ENCODE peak calls at places on chromosomes 11 and 22, in four cellular contexts. W is ovary, D is A549, Q is tibial nerve. B is an unnamed sample.

GRCh38 chr22:38613588-38613987 is 42.6 kb downstream of the FAM227A start:
- DNase-seq in W (no peak), D (no peak), Q (no peak), B (no peak)

GRCh38 chr22:26170112-26170492 is 840 bp downstream of the SEZ6L start:
- DNase-seq in W (no peak), D (no peak), Q (no peak), B (no peak)

GRCh38 chr11:129589190-129589589 is 213.5 kb downstream of the BARX2 start:
- DNase-seq in W (no peak), D (no peak), Q (no peak), B (no peak)

GRCh38 chr11:66864172-66864901 is 7.5 kb downstream of the LRFN4 start:
- DNase-seq in W (no peak), D (no peak), Q (no peak), B (no peak)

GRCh38 chr11:68584097-68584496 is 100.2 kb upstream of the GAL start:
- DNase-seq in W (peak; percentile 41), D (peak; percentile 30), Q (peak; percentile 21), B (peak; percentile 55)

GRCh38 chr11:26649884-26650283 is 72.0 kb downstream of the SLC5A12 start:
- DNase-seq in W (no peak), D (peak; percentile 55), Q (peak; percentile 69), B (peak; percentile 41)

GRCh38 chr11:60625262-60625661 is 74.2 kb upstream of the MS4A8 start:
- DNase-seq in W (no peak), D (no peak), Q (peak; percentile 6), B (peak; percentile 14)

GRCh38 chr11:110250168-110250567 is 46.2 kb downstream of the RDX start:
- DNase-seq in W (no peak), D (no peak), Q (no peak), B (no peak)

GRCh38 chr11:3159296-3160190 is 5.6 kb downstream of the OSBPL5 start:
- DNase-seq in W (peak; percentile 78), D (no peak), Q (peak; percentile 65), B (no peak)

GRCh38 chr22:40270748-40271373 is 75.4 kb upstream of the ADSL start:
- DNase-seq in W (no peak), D (no peak), Q (no peak), B (no peak)

GRCh38 chr11:40118780-40119179 is 1340.7 kb downstream of the LRRC4C start:
- DNase-seq in W (no peak), D (no peak), Q (no peak), B (no peak)

GRCh38 chr11:68990995-68991780 is 10.4 kb upstream of the MRGPRD start:
- DNase-seq in W (no peak), D (no peak), Q (no peak), B (no peak)

GRCh38 chr11:128776434-128777284 is 82.8 kb downstream of the FLI1 start:
- DNase-seq in W (peak; percentile 58), D (peak; percentile 41), Q (no peak), B (peak; percentile 87)

GRCh38 chr11:123241874-123242538 is 47.0 kb upstream of the CLMP start:
- DNase-seq in W (no peak), D (no peak), Q (no peak), B (no peak)

GRCh38 chr22:27057717-27058116 is 400.3 kb downstream of the MIAT start:
- DNase-seq in W (no peak), D (no peak), Q (no peak), B (no peak)

GRCh38 chr11:121372671-121373429 is 79.3 kb upstream of the SORL1 start:
- DNase-seq in W (no peak), D (no peak), Q (no peak), B (no peak)

GRCh38 chr22:29426476-29426875 is 11.9 kb upstream of the RFPL1 start:
- DNase-seq in W (no peak), D (no peak), Q (no peak), B (no peak)

GRCh38 chr22:46575915-46576555 is 38.6 kb upstream of the CELSR1 start:
- DNase-seq in W (no peak), D (no peak), Q (no peak), B (no peak)

GRCh38 chr22:27116295-27116694 is 458.9 kb downstream of the MIAT start:
- DNase-seq in W (no peak), D (no peak), Q (no peak), B (no peak)

GRCh38 chr11:109984634-109985289 is 108.4 kb upstream of the ZC3H12C start:
- DNase-seq in W (no peak), D (no peak), Q (no peak), B (no peak)

GRCh38 chr11:131464024-131464423 is 93.6 kb downstream of the NTM start:
- DNase-seq in W (no peak), D (no peak), Q (no peak), B (no peak)

GRCh38 chr11:27471588-27472397 is 797 bp downstream of the LGR4 start:
- DNase-seq in W (peak; percentile 59), D (no peak), Q (peak; percentile 18), B (peak; percentile 81)

GRCh38 chr11:130442728-130443127 is 5.7 kb upstream of the ADAMTS15 start:
- DNase-seq in W (no peak), D (no peak), Q (no peak), B (no peak)

GRCh38 chr11:33893711-33894401 is 2.0 kb upstream of the LMO2 start:
- DNase-seq in W (no peak), D (no peak), Q (no peak), B (no peak)

GRCh38 chr11:132048040-132048439 is 677.6 kb downstream of the NTM start:
- DNase-seq in W (no peak), D (no peak), Q (no peak), B (no peak)

GRCh38 chr11:2563216-2564007 is 118.6 kb downstream of the KCNQ1 start:
- DNase-seq in W (peak; percentile 23), D (no peak), Q (no peak), B (no peak)

GRCh38 chr22:27168681-27169080 is 511.3 kb downstream of the MIAT start:
- DNase-seq in W (no peak), D (no peak), Q (no peak), B (no peak)

GRCh38 chr22:40215266-40215665 is 37.5 kb downstream of the TNRC6B start:
- DNase-seq in W (no peak), D (no peak), Q (no peak), B (no peak)

GRCh38 chr11:79971255-79971654 is 530.4 kb upstream of the TENM4 start:
- DNase-seq in W (no peak), D (no peak), Q (no peak), B (no peak)

GRCh38 chr11:76700177-76701100 is 29.9 kb upstream of the LRRC32 start:
- DNase-seq in W (peak; percentile 52), D (peak; percentile 74), Q (peak; percentile 24), B (peak; percentile 57)
- TF ChIP-seq EP300 in W (no peak), D (peak; percentile 67), Q (no peak), B (peak; percentile 77)

GRCh38 chr11:10747733-10748132 is 3.3 kb upstream of the CTR9 start:
- DNase-seq in W (no peak), D (no peak), Q (no peak), B (no peak)

GRCh38 chr11:10743354-10744035 is 7.6 kb upstream of the CTR9 start:
- DNase-seq in W (no peak), D (no peak), Q (no peak), B (no peak)

GRCh38 chr11:10744206-10744605 is 6.8 kb upstream of the CTR9 start:
- DNase-seq in W (no peak), D (no peak), Q (no peak), B (no peak)

GRCh38 chr11:10746871-10747270 is 4.2 kb upstream of the CTR9 start:
- DNase-seq in W (no peak), D (no peak), Q (no peak), B (no peak)

DNA sequence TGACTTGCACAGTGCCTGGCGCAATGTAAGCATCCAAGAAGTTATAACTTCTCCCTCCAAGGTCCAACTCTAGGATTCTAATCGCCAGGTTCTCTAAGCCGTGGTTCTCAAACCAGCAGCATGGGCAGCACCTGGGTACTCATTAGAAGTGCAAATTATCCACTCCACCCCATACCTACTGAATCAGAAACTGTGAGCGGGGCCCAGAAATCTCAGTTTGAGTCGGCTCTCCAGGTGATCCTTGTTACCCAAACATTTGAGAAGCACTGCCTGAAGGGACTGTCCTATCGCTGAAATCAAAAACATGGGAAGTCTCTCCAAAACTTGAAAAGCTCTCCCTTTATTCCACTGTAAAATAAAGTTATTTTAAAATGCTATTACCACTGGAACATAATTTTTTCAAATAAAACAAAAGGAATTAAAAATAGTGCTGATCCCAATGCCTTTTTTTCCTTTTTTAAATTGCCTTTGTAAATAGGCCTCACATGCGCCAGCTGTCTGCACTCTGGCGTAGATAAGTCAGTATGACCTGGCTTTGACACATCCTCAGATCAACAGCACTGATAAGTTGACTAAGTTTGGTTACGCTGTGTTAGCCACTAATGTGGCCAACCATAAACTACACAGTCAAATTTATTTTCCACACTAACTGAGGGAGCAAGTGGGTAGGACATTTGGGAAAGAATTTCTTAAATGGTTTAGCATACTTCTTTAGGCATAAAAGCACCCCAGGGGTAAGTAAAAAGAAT is 8.4 kb upstream of the CTR9 start:
- DNase-seq in W (no peak), D (no peak), Q (no peak), B (peak; percentile 57)
- TF ChIP-seq EP300 in W (no peak), D (no peak), Q (no peak), B (peak; percentile 74)

GRCh38 chr11:120126543-120126942 is 11.4 kb downstream of the TRIM29 start:
- DNase-seq in W (no peak), D (no peak), Q (no peak), B (no peak)
- TF ChIP-seq EP300 in W (no peak), D (no peak), Q (no peak), B (no peak)

GRCh38 chr11:58506935-58507334 is 970 bp downstream of the OR5B21 start:
- DNase-seq in W (no peak), D (no peak), Q (no peak), B (no peak)
- TF ChIP-seq EP300 in W (no peak), D (no peak), Q (no peak), B (no peak)

GRCh38 chr11:44540667-44541066 is 24.8 kb upstream of the CD82 start:
- DNase-seq in W (no peak), D (no peak), Q (no peak), B (no peak)

GRCh38 chr11:44539971-44540370 is 25.5 kb upstream of the CD82 start:
- DNase-seq in W (no peak), D (no peak), Q (no peak), B (no peak)

GRCh38 chr11:44538375-44539054 is 26.9 kb upstream of the CD82 start:
- DNase-seq in W (peak; percentile 87), D (peak; percentile 91), Q (peak; percentile 78), B (peak; percentile 90)

GRCh38 chr11:44537679-44538078 is 27.8 kb upstream of the CD82 start:
- DNase-seq in W (no peak), D (no peak), Q (no peak), B (peak; percentile 28)

DNA sequence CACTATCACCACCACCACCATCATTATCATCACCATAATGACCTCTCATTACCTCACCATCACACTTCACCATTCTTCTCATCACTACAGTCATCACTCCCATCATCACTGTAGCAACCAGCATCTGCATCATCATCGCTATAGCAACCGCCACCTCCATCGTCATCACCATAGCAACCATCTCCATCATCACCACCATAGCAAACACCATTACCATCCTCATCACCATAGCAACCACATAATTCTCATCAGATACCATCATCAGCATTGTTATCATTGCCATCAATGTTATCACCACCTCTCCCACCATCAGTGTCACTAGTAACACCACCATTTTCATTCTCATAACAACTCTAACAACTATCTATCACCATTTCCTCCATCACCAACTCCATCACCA is 23.1 kb upstream of the CD82 start:
- DNase-seq in W (no peak), D (no peak), Q (no peak), B (no peak)
- TF ChIP-seq EP300 in W (no peak), D (no peak), Q (no peak), B (no peak)